ENCODE peak calls at places on chromosomes 4 and X, in seven cellular contexts. K is CD4-positive, alpha-beta T cell; S is glutamatergic neuron; G is AG04450; W is globus pallidus; X is stimulated activated CD4-positive, alpha-beta T cell treated with anti-CD3 and anti-CD28 coated beads, TNF-alpha, amount 100 ng/mL, for 48 hours; L is astrocyte of the spinal cord. F is an unnamed sample.

GRCh38 chr4:121696140-121696640 is 590 bp downstream of the ANXA5 start:
- DNase-seq in X (no peak), G (peak), S (no peak), W (peak), K (peak), L (peak), F (no peak)

GRCh38 chr4:12458621-12459020 is 1025.5 kb downstream of the RAB28 start:
- DNase-seq in L (no peak), W (no peak), X (no peak), K (no peak), G (no peak), S (no peak), F (no peak)

GRCh38 chr4:4332529-4332928 is 42.5 kb downstream of the ZBTB49 start:
- DNase-seq in G (no peak), X (no peak), W (no peak), L (no peak), K (no peak), S (no peak), F (no peak)

GRCh38 chr4:56689231-56689630 is 8.1 kb upstream of the HOPX start:
- DNase-seq in L (peak), K (no peak), X (no peak), G (no peak), W (no peak), S (no peak), F (no peak)

GRCh38 chr4:176443117-176443516 is 123.4 kb downstream of the SPCS3 start:
- DNase-seq in X (no peak), K (no peak), W (no peak), G (peak), S (no peak), L (peak), F (no peak)

GRCh38 chr4:2350982-2351381 is 67.5 kb downstream of the ZFYVE28 start:
- DNase-seq in W (no peak), K (no peak), G (no peak), X (no peak), L (no peak), S (no peak), F (no peak)

GRCh38 chrX:11109968-11110367 is 1.2 kb upstream of the HCCS start:
- DNase-seq in K (no peak), S (no peak), G (no peak), L (no peak), W (no peak), X (no peak), F (no peak)

GRCh38 chr4:22897520-22898108 is 204.9 kb downstream of the GBA3 start:
- DNase-seq in L (peak), X (no peak), W (no peak), G (no peak), K (no peak), S (peak), F (peak)

GRCh38 chr4:90187148-90187884 is 60.1 kb downstream of the CCSER1 start:
- DNase-seq in W (no peak), G (no peak), K (no peak), X (no peak), L (no peak), S (no peak), F (no peak)

GRCh38 chr4:41887821-41888699 is 47.2 kb upstream of the TMEM33 start:
- DNase-seq in X (no peak), L (peak), W (peak), K (no peak), S (peak), G (peak), F (peak)

GRCh38 chrX:115957862-115958490 is 212.6 kb upstream of the AGTR2 start:
- DNase-seq in X (no peak), W (no peak), K (no peak), G (no peak), L (no peak), S (no peak), F (no peak)